ENCODE peak calls at places on chromosome 22, in five cellular contexts. M is A549, J is K562, X is GM12878, W is GM23338. C is an unnamed sample.

GRCh38 chr22:21447694-21448402 is 19.3 kb upstream of the TMEM191C start:
- DNase-seq in M (peak; percentile 30), J (peak; percentile 79), X (no peak), W (peak; percentile 64), C (no peak)

GRCh38 chr22:36350751-36351594 is 36.8 kb downstream of the MYH9 start:
- DNase-seq in M (peak; percentile 79), J (no peak), X (no peak), W (no peak), C (peak; percentile 91)

GRCh38 chr22:50704510-50705218 is 32.0 kb downstream of the SHANK3 start:
- DNase-seq in M (no peak), J (no peak), X (no peak), W (no peak), C (no peak)

GRCh38 chr22:38259370-38259769 is 13.4 kb downstream of the TMEM184B start:
- DNase-seq in M (no peak), J (no peak), X (no peak), W (no peak), C (no peak)

GRCh38 chr22:46066691-46067090 is 83.6 kb upstream of the PPARA start:
- DNase-seq in M (no peak), J (no peak), X (no peak), W (no peak), C (no peak)

GRCh38 chr22:30021338-30021737 is 58.9 kb upstream of the HORMAD2 start:
- DNase-seq in M (no peak), J (no peak), X (no peak), W (no peak), C (no peak)

GRCh38 chr22:21861856-21862255 is 5.6 kb downstream of the MAPK1 start:
- DNase-seq in M (no peak), J (no peak), X (no peak), W (no peak), C (no peak)

GRCh38 chr22:39839917-39840510 is 53.5 kb downstream of the ENTHD1 start:
- DNase-seq in M (no peak), J (peak; percentile 64), X (peak; percentile 40), W (no peak), C (no peak)

GRCh38 chr22:47691152-47691895 is 928.9 kb downstream of the TBC1D22A start:
- DNase-seq in M (no peak), J (no peak), X (no peak), W (no peak), C (no peak)

GRCh38 chr22:28051787-28052356 is 132.8 kb upstream of the PITPNB start:
- DNase-seq in M (peak; percentile 53), J (peak; percentile 29), X (no peak), W (peak; percentile 83), C (peak; percentile 43)

GRCh38 chr22:36343720-36344105 is 44.1 kb downstream of the MYH9 start:
- DNase-seq in M (no peak), J (no peak), X (no peak), W (no peak), C (peak; percentile 93)

GRCh38 chr22:46073683-46074504 is 76.4 kb upstream of the PPARA start:
- DNase-seq in M (no peak), J (no peak), X (no peak), W (no peak), C (no peak)

GRCh38 chr22:36541831-36542391 is 12.9 kb upstream of the EIF3D start:
- DNase-seq in M (peak; percentile 69), J (peak; percentile 56), X (no peak), W (no peak), C (no peak)

GRCh38 chr22:27576815-27577564 is 224.6 kb downstream of the MN1 start:
- DNase-seq in M (no peak), J (no peak), X (no peak), W (peak; percentile 32), C (no peak)

GRCh38 chr22:36741204-36741793 is 34.6 kb downstream of the IFT27 start:
- DNase-seq in M (peak; percentile 36), J (peak; percentile 68), X (no peak), W (peak; percentile 60), C (no peak)

GRCh38 chr22:27775087-27775697 is 26.4 kb downstream of the MN1 start:
- DNase-seq in M (no peak), J (no peak), X (no peak), W (no peak), C (no peak)

GRCh38 chr22:46469701-46470100 is 67.7 kb downstream of the CELSR1 start:
- DNase-seq in M (no peak), J (no peak), X (no peak), W (no peak), C (peak; percentile 34)

GRCh38 chr22:19823638-19824196 is 31.0 kb downstream of the GNB1L start:
- DNase-seq in M (no peak), J (no peak), X (no peak), W (no peak), C (peak; percentile 62)

GRCh38 chr22:39592104-39593060 is 21.8 kb downstream of the CACNA1I start:
- DNase-seq in M (peak; percentile 71), J (no peak), X (no peak), W (no peak), C (no peak)

GRCh38 chr22:46731246-46732040 is 6.6 kb downstream of the CERK start:
- DNase-seq in M (no peak), J (no peak), X (no peak), W (peak; percentile 50), C (peak; percentile 78)

GRCh38 chr22:24810043-24810749 is 4.2 kb downstream of the SGSM1 start:
- DNase-seq in M (no peak), J (no peak), X (no peak), W (peak; percentile 66), C (no peak)

GRCh38 chr22:44730490-44731356 is 21.7 kb upstream of the ARHGAP8 start:
- DNase-seq in M (no peak), J (no peak), X (no peak), W (no peak), C (no peak)
- TF ChIP-seq JUNB in M (no peak), J (no peak), X (no peak), W (no peak), C (no peak)

DNA sequence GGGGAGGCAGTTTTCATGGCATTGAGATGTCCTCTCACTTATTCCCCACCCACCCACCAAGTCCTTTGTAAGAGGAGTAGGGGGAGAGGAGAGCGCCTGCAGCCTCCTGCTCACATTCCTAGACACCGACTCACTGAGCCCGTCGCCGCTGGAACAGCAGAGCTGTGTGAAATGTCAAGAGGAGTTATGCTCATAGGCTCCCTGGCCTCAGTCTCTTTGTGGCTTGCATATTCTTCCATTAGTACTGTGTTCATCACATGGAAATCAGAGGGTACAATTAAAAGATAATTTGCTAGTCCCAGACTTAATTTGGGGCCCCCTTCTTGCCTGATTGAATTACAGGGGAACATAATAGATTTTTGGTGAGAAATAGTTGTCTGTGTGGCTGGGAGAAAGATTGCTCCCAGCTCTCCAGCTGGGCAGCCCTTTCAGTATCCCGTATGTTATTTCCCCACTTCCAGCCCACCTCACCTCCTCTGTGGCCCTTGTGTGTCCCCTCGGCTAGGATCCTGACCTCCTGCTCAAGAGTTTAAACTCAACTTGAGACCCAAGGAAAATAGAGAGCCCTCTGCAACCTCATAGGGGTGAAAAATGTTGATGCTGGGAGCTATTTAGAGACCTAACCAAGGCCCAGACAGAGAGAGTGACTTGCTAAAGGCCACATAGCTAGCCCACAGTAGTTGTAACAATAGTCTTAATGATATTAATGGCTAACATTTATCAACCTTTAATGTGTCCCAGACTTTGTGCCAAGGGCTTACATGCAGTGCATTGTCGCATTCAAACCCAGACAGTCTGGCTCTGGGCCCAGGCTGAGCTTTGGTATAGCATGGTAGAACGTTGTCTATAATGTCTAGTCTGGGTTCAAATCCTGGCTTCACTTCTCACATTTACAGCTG is 32.2 kb downstream of the LIMK2 start:
- DNase-seq in M (peak; percentile 63), J (no peak), X (no peak), W (peak; percentile 75), C (peak; percentile 43)
- TF ChIP-seq JUNB in M (no peak), J (no peak), X (no peak), W (no peak), C (no peak)

DNA sequence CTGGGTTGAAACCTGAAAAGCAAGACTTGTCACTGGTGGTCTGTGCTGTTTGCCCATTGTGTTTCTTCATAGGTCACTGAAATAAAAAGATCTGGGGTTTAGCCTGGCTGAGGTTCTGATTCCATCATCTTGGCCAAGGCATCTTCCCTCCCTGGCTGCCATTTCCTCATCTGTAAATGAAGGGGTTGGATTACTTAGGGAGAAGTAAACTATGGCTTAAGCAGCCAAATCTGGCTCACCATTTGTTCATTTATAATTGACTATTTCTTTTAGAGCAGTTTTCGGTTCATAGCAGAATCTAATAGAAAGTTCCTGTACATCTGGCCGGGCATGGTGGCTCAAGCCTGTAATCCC is 52.3 kb upstream of the YWHAH start:
- DNase-seq in M (no peak), J (no peak), X (no peak), W (no peak), C (no peak)
- TF ChIP-seq JUNB in M (no peak), J (no peak), X (no peak), W (no peak), C (no peak)

DNA sequence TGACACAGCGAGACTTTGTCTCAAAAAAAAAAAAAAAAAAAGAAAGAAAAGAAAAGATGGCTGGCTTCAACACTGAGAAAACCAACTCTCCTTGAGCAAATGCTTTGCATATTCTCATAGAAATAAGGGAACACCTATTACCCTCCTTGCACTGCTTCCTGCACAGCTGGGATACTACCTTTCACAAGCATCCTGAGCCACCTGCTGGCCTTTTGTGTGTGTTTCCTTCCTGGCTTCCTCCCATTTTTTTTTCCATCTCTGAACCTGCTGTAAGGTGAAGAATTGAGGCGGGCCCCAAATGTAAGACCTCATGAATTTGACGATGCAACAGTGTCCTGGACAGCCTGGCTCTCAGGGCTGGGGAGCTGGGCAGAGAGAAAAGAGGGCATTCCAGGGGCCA is 1.9 kb upstream of the RFPL3 start:
- DNase-seq in M (peak; percentile 31), J (no peak), X (no peak), W (peak; percentile 72), C (peak; percentile 18)
- TF ChIP-seq JUNB in M (no peak), J (no peak), X (no peak), W (no peak), C (no peak)

GRCh38 chr22:44597616-44598015 is 99.6 kb upstream of the RTL6 start:
- DNase-seq in M (no peak), J (no peak), X (no peak), W (peak; percentile 46), C (no peak)
- TF ChIP-seq JUNB in M (no peak), J (no peak), X (no peak), W (no peak), C (no peak)

DNA sequence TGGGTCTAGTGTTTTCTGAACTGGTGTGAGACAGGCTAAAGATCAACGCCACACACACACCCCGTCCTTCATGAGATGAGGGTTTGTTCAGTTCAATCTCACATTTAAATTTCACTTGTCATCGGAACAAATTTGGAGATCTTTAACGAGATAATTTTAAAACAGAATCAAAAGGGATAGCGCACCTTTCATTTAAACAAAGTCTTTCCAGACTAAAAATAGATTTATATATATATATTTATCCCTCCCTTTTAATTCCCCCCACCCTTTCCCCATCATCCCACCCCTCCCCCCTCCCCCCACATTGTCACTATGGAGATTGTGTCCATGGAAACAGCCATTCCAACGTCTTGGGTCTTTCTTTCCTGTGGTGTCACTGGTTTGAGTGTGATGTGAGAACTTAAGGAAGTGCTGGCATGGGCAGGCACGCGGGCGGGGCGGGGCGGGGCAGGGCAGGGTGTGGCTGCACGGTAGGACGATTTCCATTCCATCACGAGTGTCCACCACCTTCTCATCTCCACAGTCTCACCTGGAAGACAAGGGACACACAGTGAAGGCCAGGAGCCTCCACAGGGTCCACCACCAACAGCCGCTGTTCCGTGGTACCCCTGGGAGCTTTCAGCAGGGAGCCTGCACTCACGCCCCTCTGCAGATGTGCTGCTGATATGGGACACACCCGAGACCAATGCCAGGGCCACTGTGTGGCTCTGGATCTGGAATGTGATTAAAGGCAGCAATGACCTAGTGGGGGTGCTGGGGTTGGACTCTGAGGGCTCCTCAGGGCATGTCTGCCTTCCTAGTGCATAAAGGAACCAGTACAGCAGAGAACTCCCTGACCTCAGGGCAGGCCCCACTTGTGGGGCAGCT is 30.5 kb upstream of the CYP2D6 start:
- DNase-seq in M (peak; percentile 81), J (no peak), X (no peak), W (no peak), C (no peak)
- TF ChIP-seq JUNB in M (no peak), J (no peak), X (no peak), W (no peak), C (no peak)

C was measured in HepG2.